ENCODE peak calls at places on chromosome 1, in six cellular contexts. A is RWPE1, N is Calu3, V is HCT116, Q is B cell, O is neural progenitor cell. G is an unnamed sample.
A peak's percentile ranks its signal among the peaks of the same experiment; 100 is the strongest.

GRCh38 chr1:59526240-59526639 is 229.3 kb downstream of the FGGY start:
- DNase-seq in A (no peak), N (no peak), V (no peak), Q (no peak), O (no peak), G (no peak)

GRCh38 chr1:43983253-43983904 is 4.4 kb downstream of the B4GALT2 start:
- DNase-seq in A (no peak), N (no peak), V (no peak), Q (no peak), O (no peak), G (no peak)

GRCh38 chr1:93079685-93080141 is 630 bp downstream of the MTF2 start:
- DNase-seq in A (no peak), N (peak; percentile 21), V (no peak), Q (no peak), O (peak; percentile 54), G (peak; percentile 18)

GRCh38 chr1:192747942-192748341 is 60.9 kb upstream of the RGS2 start:
- DNase-seq in A (peak; percentile 75), N (peak; percentile 30), V (no peak), Q (no peak), O (no peak), G (no peak)

GRCh38 chr1:108636876-108637275 is 24.0 kb downstream of the HENMT1 start:
- DNase-seq in A (peak; percentile 63), N (no peak), V (no peak), Q (no peak), O (no peak), G (no peak)

GRCh38 chr1:67347688-67348472 is 40.2 kb downstream of the IL12RB2 start:
- DNase-seq in A (peak; percentile 86), N (peak; percentile 19), V (peak; percentile 54), Q (no peak), O (peak; percentile 79), G (peak; percentile 36)

GRCh38 chr1:56326056-56326455 is 253.3 kb downstream of the PLPP3 start:
- DNase-seq in A (no peak), N (no peak), V (no peak), Q (no peak), O (no peak), G (no peak)

GRCh38 chr1:101174722-101175121 is 62.1 kb upstream of the S1PR1 start:
- DNase-seq in A (peak; percentile 82), N (no peak), V (no peak), Q (no peak), O (no peak), G (no peak)

GRCh38 chr1:6302568-6302967 is 41.7 kb upstream of the GPR153 start:
- DNase-seq in A (no peak), N (no peak), V (no peak), Q (no peak), O (no peak), G (no peak)

GRCh38 chr1:87150143-87150542 is 178.5 kb upstream of the LMO4 start:
- DNase-seq in A (no peak), N (no peak), V (no peak), Q (no peak), O (no peak), G (no peak)

GRCh38 chr1:87149166-87150065 is 179.3 kb upstream of the LMO4 start:
- DNase-seq in A (peak; percentile 25), N (no peak), V (no peak), Q (no peak), O (no peak), G (no peak)

GRCh38 chr1:87148670-87149069 is 180.0 kb upstream of the LMO4 start:
- DNase-seq in A (no peak), N (no peak), V (no peak), Q (no peak), O (no peak), G (no peak)

GRCh38 chr1:87154351-87154750 is 174.3 kb upstream of the LMO4 start:
- DNase-seq in A (no peak), N (peak; percentile 29), V (no peak), Q (no peak), O (no peak), G (no peak)

GRCh38 chr1:87151500-87152421 is 176.9 kb upstream of the LMO4 start:
- DNase-seq in A (no peak), N (peak; percentile 87), V (no peak), Q (peak; percentile 50), O (peak; percentile 90), G (peak; percentile 70)
- TF ChIP-seq CTCF in A (no peak), N (peak; percentile 68), V (no peak), Q (peak; percentile 28), O (peak; percentile 75), G (peak; percentile 76)

DNA sequence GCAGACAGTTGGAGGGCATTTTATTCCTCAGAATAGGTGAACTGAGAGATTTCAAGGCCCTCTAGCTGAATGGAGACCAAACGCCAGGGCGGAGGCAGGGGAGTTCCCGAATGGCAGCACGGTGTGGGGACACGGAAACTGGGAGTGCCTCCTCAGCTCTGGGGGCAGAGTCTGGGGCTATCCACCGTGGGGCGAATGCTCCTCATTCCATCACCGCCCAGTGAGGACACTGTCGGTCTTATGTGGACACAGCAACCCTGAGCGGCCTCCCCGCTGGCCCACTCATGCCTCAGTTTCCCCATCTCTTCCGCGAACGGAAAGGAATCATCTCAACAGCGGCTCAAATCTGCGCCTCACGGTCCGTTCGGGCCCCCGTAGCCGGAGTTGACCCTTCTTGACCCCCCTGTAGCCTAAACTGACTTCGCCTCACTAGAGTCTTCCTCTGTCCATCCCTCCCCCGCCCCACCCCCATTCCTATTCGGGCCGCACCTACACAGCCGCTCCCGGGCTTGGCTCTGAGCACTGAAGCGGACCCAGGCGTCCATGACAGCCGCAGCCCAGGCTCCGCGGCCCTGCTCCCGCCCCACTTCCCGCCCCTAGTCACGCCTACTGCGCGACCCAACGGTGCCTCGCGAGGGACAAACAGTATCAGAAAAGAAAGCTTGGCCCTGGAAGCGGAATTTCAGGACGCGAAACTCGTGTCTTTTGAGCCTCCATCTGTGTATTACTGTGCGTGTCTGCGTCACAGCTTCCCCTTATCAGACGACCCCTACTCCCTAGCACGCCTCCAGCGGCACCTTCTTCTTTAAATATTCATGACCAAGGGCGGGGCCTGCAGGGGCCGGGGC is at the start of gene PEX11B:
- DNase-seq in A (peak; percentile 87), N (peak; percentile 90), V (peak; percentile 75), Q (peak; percentile 91), O (peak; percentile 89), G (peak; percentile 91)
- TF ChIP-seq CTCF in A (no peak), N (no peak), V (no peak), Q (no peak), O (no peak), G (no peak)

GRCh38 chr1:177566495-177566894 is 395.7 kb downstream of the BRINP2 start:
- DNase-seq in A (no peak), N (no peak), V (no peak), Q (no peak), O (no peak), G (no peak)

GRCh38 chr1:177571076-177571475 is 398.8 kb downstream of the SEC16B start:
- DNase-seq in A (no peak), N (no peak), V (no peak), Q (no peak), O (no peak), G (no peak)

GRCh38 chr1:177569476-177569875 is 398.7 kb downstream of the BRINP2 start:
- DNase-seq in A (no peak), N (no peak), V (no peak), Q (no peak), O (no peak), G (no peak)

GRCh38 chr1:177568702-177569101 is 397.9 kb downstream of the BRINP2 start:
- DNase-seq in A (no peak), N (no peak), V (no peak), Q (no peak), O (peak; percentile 65), G (no peak)

GRCh38 chr1:177567393-177567792 is 396.6 kb downstream of the BRINP2 start:
- DNase-seq in A (peak; percentile 27), N (peak; percentile 35), V (peak; percentile 19), Q (no peak), O (peak; percentile 30), G (no peak)
- TF ChIP-seq CTCF in A (peak; percentile 7), N (peak; percentile 25), V (peak; percentile 41), Q (no peak), O (peak; percentile 39), G (peak; percentile 4)

GRCh38 chr1:240970253-240970652 is 358.3 kb upstream of the GREM2 start:
- DNase-seq in A (no peak), N (no peak), V (no peak), Q (no peak), O (no peak), G (no peak)

GRCh38 chr1:240965581-240966091 is 353.7 kb upstream of the GREM2 start:
- DNase-seq in A (no peak), N (peak; percentile 32), V (no peak), Q (no peak), O (no peak), G (no peak)

GRCh38 chr1:240962086-240962485 is 350.1 kb upstream of the GREM2 start:
- DNase-seq in A (no peak), N (no peak), V (no peak), Q (no peak), O (no peak), G (no peak)

GRCh38 chr1:240968864-240969263 is 356.9 kb upstream of the GREM2 start:
- DNase-seq in A (no peak), N (no peak), V (no peak), Q (no peak), O (no peak), G (no peak)

DNA sequence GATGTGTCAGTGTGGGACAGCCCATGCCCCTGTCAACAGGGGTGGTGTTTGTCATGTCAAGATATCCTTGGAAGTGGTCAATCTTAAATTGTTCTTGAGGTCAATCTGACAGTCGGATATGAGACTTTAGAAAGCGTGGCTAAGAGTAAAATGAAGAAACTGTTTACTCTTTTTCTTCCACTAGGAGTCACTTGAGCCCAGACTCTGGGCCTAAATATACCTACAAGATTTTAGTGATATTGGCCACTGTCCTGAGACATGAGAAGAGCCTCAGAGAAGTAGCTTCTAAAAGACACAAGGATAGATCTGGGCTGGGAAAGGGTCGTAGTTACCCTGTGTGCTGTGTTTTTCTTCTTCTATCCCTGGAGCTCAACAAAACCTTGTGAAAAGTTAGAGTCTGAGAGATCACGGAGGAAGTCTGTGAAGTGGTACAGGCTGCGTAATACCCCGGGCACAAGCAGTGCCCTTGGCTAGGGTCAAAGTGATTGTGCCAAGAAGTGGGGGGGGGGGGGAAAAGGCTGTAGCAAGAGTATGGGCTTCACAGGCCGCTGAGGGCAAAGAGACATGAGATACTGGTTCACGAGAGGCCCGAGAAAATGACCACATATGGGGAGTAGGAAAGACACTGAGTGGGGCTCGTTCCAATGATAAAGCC is 355.2 kb upstream of the GREM2 start:
- DNase-seq in A (peak; percentile 11), N (no peak), V (no peak), Q (no peak), O (peak; percentile 39), G (no peak)
- TF ChIP-seq CTCF in A (no peak), N (peak; percentile 50), V (no peak), Q (no peak), O (peak; percentile 52), G (no peak)

GRCh38 chr1:174266991-174267612 is 107.8 kb downstream of the RABGAP1L start:
- DNase-seq in A (no peak), N (no peak), V (no peak), Q (no peak), O (no peak), G (no peak)

GRCh38 chr1:174265273-174265672 is 106.0 kb downstream of the RABGAP1L start:
- DNase-seq in A (no peak), N (no peak), V (no peak), Q (no peak), O (no peak), G (no peak)

GRCh38 chr1:174266476-174266875 is 107.2 kb downstream of the RABGAP1L start:
- DNase-seq in A (no peak), N (no peak), V (no peak), Q (no peak), O (no peak), G (no peak)

GRCh38 chr1:174258148-174258550 is 98.8 kb downstream of the RABGAP1L start:
- DNase-seq in A (peak; percentile 46), N (peak; percentile 64), V (peak; percentile 45), Q (peak; percentile 47), O (peak; percentile 62), G (peak; percentile 19)

GRCh38 chr1:174262747-174263241 is 103.5 kb downstream of the RABGAP1L start:
- DNase-seq in A (peak; percentile 56), N (peak; percentile 35), V (peak; percentile 15), Q (no peak), O (peak; percentile 56), G (peak; percentile 54)
- TF ChIP-seq CTCF in A (peak; percentile 80), N (peak; percentile 55), V (peak; percentile 60), Q (peak; percentile 81), O (peak; percentile 71), G (peak; percentile 71)